ENCODE peak calls at places on chromosomes 1 and 21, in five cellular contexts. D is Right ventricle myocardium inferior; E is osteocyte; C is stimulated activated effector memory CD8-positive, alpha-beta T cell treated with anti-CD3 and anti-CD28 coated beads, Interleukin-12 subunit alpha, Interleukin-12 subunit beta, amount 100 ng/mL, for 72 hours; V is GDM1. N is an unnamed sample.

GRCh38 chr21:37460196-37460595 is 93.6 kb downstream of the DYRK1A start:
- DNase-seq in D (no peak), E (no peak), C (no peak), V (no peak), N (no peak)

GRCh38 chr1:204975568-204976235 is 67.3 kb upstream of the CNTN2 start:
- DNase-seq in V (peak; percentile 26), C (peak; percentile 34), D (no peak), E (no peak), N (peak; percentile 84)

GRCh38 chr1:25743164-25744139 is 56.5 kb upstream of the SELENON start:
- DNase-seq in E (peak; percentile 93), V (no peak), D (peak; percentile 95), C (no peak), N (no peak)

GRCh38 chr1:16721871-16722641 is 18.3 kb upstream of the RNU1-4 start:
- DNase-seq in D (no peak), C (peak; percentile 2), V (no peak), E (no peak), N (no peak)

GRCh38 chr1:226603030-226603960 is 54.7 kb downstream of the STUM start:
- DNase-seq in C (no peak), V (no peak), E (no peak), D (no peak), N (no peak)

GRCh38 chr1:209755926-209756607 is at the start of gene TRAF3IP3:
- DNase-seq in C (peak; percentile 54), D (peak; percentile 71), V (peak; percentile 91), E (no peak), N (no peak)

GRCh38 chr1:50423670-50424000 is 392 bp upstream of the DMRTA2 start:
- DNase-seq in V (no peak), C (no peak), E (no peak), D (no peak), N (no peak)

GRCh38 chr1:10904396-10905358 is 107.8 kb upstream of the TARDBP start:
- DNase-seq in V (no peak), D (peak; percentile 60), C (no peak), E (no peak), N (no peak)

GRCh38 chr1:159936284-159936904 is 9.0 kb downstream of the IGSF9 start:
- DNase-seq in E (no peak), V (peak; percentile 63), C (peak; percentile 93), D (peak; percentile 86), N (peak; percentile 68)

GRCh38 chr1:36080236-36080635 is 3.7 kb upstream of the TEKT2 start:
- DNase-seq in C (no peak), V (no peak), D (no peak), E (no peak), N (no peak)

GRCh38 chr1:44684525-44684924 is 10.0 kb downstream of the ARMH1 start:
- DNase-seq in E (no peak), V (peak; percentile 69), C (no peak), D (no peak), N (no peak)

GRCh38 chr1:9340172-9340854 is 47.6 kb downstream of the SPSB1 start:
- DNase-seq in C (no peak), E (no peak), D (peak; percentile 39), V (no peak), N (no peak)

GRCh38 chr1:20366766-20367602 is 76.3 kb downstream of the VWA5B1 start:
- DNase-seq in V (no peak), C (no peak), D (no peak), E (no peak), N (peak; percentile 30)

GRCh38 chr1:205962821-205963221 is 19.6 kb upstream of the SLC26A9 start:
- DNase-seq in D (no peak), V (no peak), C (no peak), E (no peak), N (no peak)

GRCh38 chr1:242673652-242674051 is 149.2 kb upstream of the PLD5 start:
- DNase-seq in C (no peak), E (no peak), D (no peak), V (no peak), N (no peak)

GRCh38 chr1:213905315-213905714 is 82.5 kb upstream of the PROX1 start:
- DNase-seq in D (peak; percentile 76), E (no peak), V (no peak), C (no peak), N (no peak)

GRCh38 chr1:45989249-45989648 is 143.2 kb downstream of the PIK3R3 start:
- DNase-seq in V (no peak), D (no peak), E (no peak), C (no peak), N (no peak)

GRCh38 chr1:77385551-77385950 is 103.7 kb downstream of the AK5 start:
- DNase-seq in V (no peak), C (no peak), D (no peak), E (no peak), N (no peak)

GRCh38 chr21:37006521-37007291 is at the start of gene RIPPLY3:
- DNase-seq in D (no peak), V (no peak), E (no peak), C (no peak), N (no peak)

GRCh38 chr1:9293512-9294439 is 1.1 kb downstream of the SPSB1 start:
- DNase-seq in E (no peak), D (no peak), C (peak; percentile 20), V (no peak), N (no peak)

GRCh38 chr1:28737245-28738137 is 751 bp downstream of the YTHDF2 start:
- DNase-seq in C (peak; percentile 20), V (peak; percentile 19), E (no peak), D (no peak), N (peak; percentile 42)

GRCh38 chr1:240210026-240210425 is 118.3 kb downstream of the FMN2 start:
- DNase-seq in C (no peak), E (no peak), D (no peak), V (no peak), N (no peak)

GRCh38 chr1:1069061-1069710 is 4.9 kb downstream of the RNF223 start:
- DNase-seq in D (no peak), C (peak; percentile 97), E (no peak), V (peak; percentile 32), N (peak; percentile 74)

GRCh38 chr1:67429528-67430357 is 459 bp downstream of the SERBP1 start:
- DNase-seq in E (no peak), D (peak; percentile 72), V (no peak), C (peak; percentile 29), N (no peak)

GRCh38 chr1:43358121-43358745 is 548 bp upstream of the CDC20 start:
- DNase-seq in D (no peak), E (no peak), V (peak; percentile 46), C (no peak), N (peak; percentile 45)